ENCODE peak calls at places on chromosome 4, in seven cellular contexts. One of them, this sample, is unnamed.

GRCh38 chr4:7336732-7337131 is 98.0 kb downstream of the PSAPL1 start:
- DNase-seq in GM12892: no peak
- DNase-seq in GM12878: no peak
- DNase-seq in K562: no peak
- DNase-seq in H1: no peak
- DNase-seq in SK-N-SH: no peak
- DNase-seq in HepG2: no peak
- DNase-seq in this sample: no peak

GRCh38 chr4:48127882-48128394 is 6.1 kb downstream of the TXK start:
- DNase-seq in HepG2: peak
- DNase-seq in SK-N-SH: peak
- DNase-seq in H1: peak
- DNase-seq in GM12878: peak
- DNase-seq in K562: peak
- DNase-seq in GM12892: peak
- DNase-seq in this sample: peak

GRCh38 chr4:122583906-122584305 is 37.0 kb downstream of the IL21 start:
- DNase-seq in H1: no peak
- DNase-seq in GM12892: no peak
- DNase-seq in K562: no peak
- DNase-seq in GM12878: no peak
- DNase-seq in SK-N-SH: no peak
- DNase-seq in HepG2: no peak
- DNase-seq in this sample: no peak

GRCh38 chr4:60683357-60683756 is 516.8 kb upstream of the ADGRL3 start:
- DNase-seq in HepG2: no peak
- DNase-seq in SK-N-SH: no peak
- DNase-seq in GM12892: no peak
- DNase-seq in K562: no peak
- DNase-seq in H1: no peak
- DNase-seq in GM12878: no peak
- DNase-seq in this sample: no peak

GRCh38 chr4:11698846-11699590 is 270.3 kb upstream of the HS3ST1 start:
- DNase-seq in K562: no peak
- DNase-seq in GM12878: no peak
- DNase-seq in HepG2: no peak
- DNase-seq in GM12892: no peak
- DNase-seq in SK-N-SH: no peak
- DNase-seq in H1: no peak
- DNase-seq in this sample: no peak

GRCh38 chr4:5366421-5366820 is 315.1 kb downstream of the STK32B start:
- DNase-seq in GM12892: no peak
- DNase-seq in GM12878: no peak
- DNase-seq in HepG2: no peak
- DNase-seq in K562: no peak
- DNase-seq in SK-N-SH: no peak
- DNase-seq in H1: no peak
- DNase-seq in this sample: no peak

GRCh38 chr4:38876636-38877035 is 9.0 kb downstream of the FAM114A1 start:
- DNase-seq in HepG2: no peak
- DNase-seq in K562: no peak
- DNase-seq in GM12892: no peak
- DNase-seq in GM12878: no peak
- DNase-seq in SK-N-SH: no peak
- DNase-seq in H1: no peak
- DNase-seq in this sample: no peak

GRCh38 chr4:109434007-109434792 is 585 bp downstream of the SEC24B start:
- DNase-seq in GM12892: no peak
- DNase-seq in GM12878: no peak
- DNase-seq in SK-N-SH: peak
- DNase-seq in K562: no peak
- DNase-seq in HepG2: peak
- DNase-seq in H1: no peak
- DNase-seq in this sample: no peak

GRCh38 chr4:39976945-39977488 is 694 bp downstream of the PDS5A start:
- DNase-seq in H1: no peak
- DNase-seq in GM12878: no peak
- DNase-seq in HepG2: no peak
- DNase-seq in GM12892: peak
- DNase-seq in SK-N-SH: no peak
- DNase-seq in K562: no peak
- DNase-seq in this sample: peak

GRCh38 chr4:56742080-56742871 is 61.2 kb upstream of the HOPX start:
- DNase-seq in H1: no peak
- DNase-seq in SK-N-SH: no peak
- DNase-seq in HepG2: no peak
- DNase-seq in GM12878: no peak
- DNase-seq in GM12892: no peak
- DNase-seq in K562: no peak
- DNase-seq in this sample: no peak

GRCh38 chr4:17773125-17773698 is 8.2 kb downstream of the FAM184B start:
- DNase-seq in SK-N-SH: no peak
- DNase-seq in GM12878: no peak
- DNase-seq in H1: no peak
- DNase-seq in HepG2: no peak
- DNase-seq in GM12892: no peak
- DNase-seq in K562: no peak
- DNase-seq in this sample: no peak

GRCh38 chr4:189033801-189034347 is 894.6 kb downstream of the TRIML1 start:
- DNase-seq in SK-N-SH: no peak
- DNase-seq in K562: no peak
- DNase-seq in H1: no peak
- DNase-seq in GM12892: no peak
- DNase-seq in GM12878: no peak
- DNase-seq in HepG2: no peak
- DNase-seq in this sample: no peak

GRCh38 chr4:41977709-41978108 is 3.8 kb upstream of the DCAF4L1 start:
- DNase-seq in K562: no peak
- DNase-seq in SK-N-SH: no peak
- DNase-seq in GM12892: no peak
- DNase-seq in HepG2: no peak
- DNase-seq in H1: no peak
- DNase-seq in GM12878: no peak
- DNase-seq in this sample: no peak

GRCh38 chr4:54036184-54036583 is 28.2 kb downstream of the CHIC2 start:
- DNase-seq in K562: no peak
- DNase-seq in GM12892: no peak
- DNase-seq in GM12878: no peak
- DNase-seq in SK-N-SH: no peak
- DNase-seq in H1: no peak
- DNase-seq in HepG2: no peak
- DNase-seq in this sample: no peak

GRCh38 chr4:41177016-41177415 is 37.3 kb downstream of the APBB2 start:
- DNase-seq in HepG2: peak
- DNase-seq in H1: no peak
- DNase-seq in GM12878: no peak
- DNase-seq in GM12892: no peak
- DNase-seq in K562: no peak
- DNase-seq in SK-N-SH: no peak
- DNase-seq in this sample: no peak

GRCh38 chr4:7727727-7728126 is 211.9 kb downstream of the AFAP1 start:
- DNase-seq in GM12892: no peak
- DNase-seq in GM12878: no peak
- DNase-seq in HepG2: no peak
- DNase-seq in H1: no peak
- DNase-seq in K562: no peak
- DNase-seq in SK-N-SH: no peak
- DNase-seq in this sample: no peak

GRCh38 chr4:151227731-151228130 is 49.2 kb upstream of the PRSS48 start:
- DNase-seq in SK-N-SH: no peak
- DNase-seq in K562: no peak
- DNase-seq in HepG2: no peak
- DNase-seq in GM12892: no peak
- DNase-seq in GM12878: no peak
- DNase-seq in H1: no peak
- DNase-seq in this sample: no peak
- TF ChIP-seq TAF1 in SK-N-SH: no peak
- TF ChIP-seq TAF1 in K562: no peak
- TF ChIP-seq TAF1 in HepG2: no peak
- TF ChIP-seq TAF1 in GM12892: no peak
- TF ChIP-seq TAF1 in GM12878: no peak
- TF ChIP-seq TAF1 in H1: no peak
- TF ChIP-seq TAF1 in this sample: no peak

GRCh38 chr4:166257891-166258290 is 384.9 kb downstream of the TLL1 start:
- DNase-seq in HepG2: no peak
- DNase-seq in SK-N-SH: no peak
- DNase-seq in GM12892: no peak
- DNase-seq in K562: no peak
- DNase-seq in GM12878: no peak
- DNase-seq in H1: no peak
- DNase-seq in this sample: no peak
- TF ChIP-seq TAF1 in HepG2: no peak
- TF ChIP-seq TAF1 in SK-N-SH: no peak
- TF ChIP-seq TAF1 in GM12892: no peak
- TF ChIP-seq TAF1 in K562: no peak
- TF ChIP-seq TAF1 in GM12878: no peak
- TF ChIP-seq TAF1 in H1: no peak
- TF ChIP-seq TAF1 in this sample: no peak

GRCh38 chr4:139973611-139974010 is 180.4 kb downstream of the MAML3 start:
- DNase-seq in HepG2: no peak
- DNase-seq in K562: no peak
- DNase-seq in GM12878: no peak
- DNase-seq in H1: no peak
- DNase-seq in SK-N-SH: no peak
- DNase-seq in GM12892: no peak
- DNase-seq in this sample: no peak
- TF ChIP-seq TAF1 in HepG2: no peak
- TF ChIP-seq TAF1 in K562: no peak
- TF ChIP-seq TAF1 in GM12878: no peak
- TF ChIP-seq TAF1 in H1: no peak
- TF ChIP-seq TAF1 in SK-N-SH: no peak
- TF ChIP-seq TAF1 in GM12892: no peak
- TF ChIP-seq TAF1 in this sample: no peak

GRCh38 chr4:152693875-152694274 is 14.1 kb upstream of the TMEM154 start:
- DNase-seq in K562: no peak
- DNase-seq in GM12878: no peak
- DNase-seq in HepG2: no peak
- DNase-seq in SK-N-SH: no peak
- DNase-seq in H1: no peak
- DNase-seq in GM12892: no peak
- DNase-seq in this sample: no peak
- TF ChIP-seq TAF1 in K562: no peak
- TF ChIP-seq TAF1 in GM12878: no peak
- TF ChIP-seq TAF1 in HepG2: no peak
- TF ChIP-seq TAF1 in SK-N-SH: no peak
- TF ChIP-seq TAF1 in H1: no peak
- TF ChIP-seq TAF1 in GM12892: no peak
- TF ChIP-seq TAF1 in this sample: no peak

DNA sequence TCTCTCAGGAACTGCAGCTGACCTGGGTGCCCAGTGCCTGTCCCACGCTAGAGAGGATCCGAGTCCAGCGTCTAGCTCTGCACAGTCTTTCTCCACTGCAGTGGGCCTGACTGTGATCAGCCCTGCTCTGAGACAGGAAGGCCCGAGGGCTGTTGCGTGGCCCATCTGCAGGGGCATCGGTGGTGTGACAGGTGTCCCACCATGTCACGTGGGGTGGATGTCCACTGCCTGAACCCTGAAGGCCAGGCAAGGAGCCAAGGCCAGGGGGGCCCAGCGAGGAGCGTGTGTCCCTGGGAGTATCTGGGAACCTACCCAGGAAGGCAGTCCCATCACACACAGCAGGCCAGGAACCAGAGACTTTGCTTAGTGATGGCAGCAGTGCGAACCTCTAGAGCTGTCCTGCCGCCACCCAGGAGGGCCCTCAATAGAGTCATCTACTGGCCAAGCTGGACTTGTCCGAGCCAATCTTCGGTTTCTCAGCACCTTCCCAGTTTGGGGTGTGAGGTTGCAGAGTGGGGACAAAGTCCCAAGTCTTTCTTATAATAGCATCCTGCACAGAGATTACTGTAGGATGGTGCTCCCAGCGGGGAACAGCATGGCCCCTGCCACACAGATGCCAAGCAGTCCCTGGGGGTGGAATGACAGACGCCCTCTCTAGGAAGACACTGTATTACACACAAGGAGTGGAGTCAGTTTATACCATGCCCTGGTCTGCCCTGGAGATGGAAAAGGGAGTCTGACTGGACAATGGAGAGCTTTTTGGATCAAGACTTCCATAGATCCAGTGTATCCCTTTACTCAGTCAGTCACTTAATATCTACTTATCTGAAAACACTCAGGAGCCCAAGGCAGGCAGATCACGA is 38.3 kb downstream of the DCTD start:
- DNase-seq in SK-N-SH: peak
- DNase-seq in HepG2: peak
- DNase-seq in GM12878: no peak
- DNase-seq in H1: no peak
- DNase-seq in K562: no peak
- DNase-seq in GM12892: no peak
- DNase-seq in this sample: no peak
- TF ChIP-seq TAF1 in SK-N-SH: no peak
- TF ChIP-seq TAF1 in HepG2: no peak
- TF ChIP-seq TAF1 in GM12878: no peak
- TF ChIP-seq TAF1 in H1: no peak
- TF ChIP-seq TAF1 in K562: no peak
- TF ChIP-seq TAF1 in GM12892: no peak
- TF ChIP-seq TAF1 in this sample: no peak

GRCh38 chr4:183961772-183962171 is 56.7 kb downstream of the STOX2 start:
- DNase-seq in GM12878: no peak
- DNase-seq in GM12892: no peak
- DNase-seq in HepG2: no peak
- DNase-seq in H1: no peak
- DNase-seq in SK-N-SH: no peak
- DNase-seq in K562: no peak
- DNase-seq in this sample: no peak

GRCh38 chr4:183962413-183962812 is 57.3 kb downstream of the STOX2 start:
- DNase-seq in H1: no peak
- DNase-seq in SK-N-SH: no peak
- DNase-seq in HepG2: no peak
- DNase-seq in GM12892: no peak
- DNase-seq in GM12878: no peak
- DNase-seq in K562: no peak
- DNase-seq in this sample: no peak

GRCh38 chr4:183960912-183961569 is 55.9 kb downstream of the STOX2 start:
- DNase-seq in H1: no peak
- DNase-seq in SK-N-SH: no peak
- DNase-seq in GM12878: no peak
- DNase-seq in HepG2: no peak
- DNase-seq in GM12892: no peak
- DNase-seq in K562: no peak
- DNase-seq in this sample: no peak

GRCh38 chr4:183959349-183959748 is 54.2 kb downstream of the STOX2 start:
- DNase-seq in H1: no peak
- DNase-seq in SK-N-SH: peak
- DNase-seq in GM12892: no peak
- DNase-seq in K562: no peak
- DNase-seq in HepG2: no peak
- DNase-seq in GM12878: no peak
- DNase-seq in this sample: no peak

GRCh38 chr4:183960021-183960420 is 54.9 kb downstream of the STOX2 start:
- DNase-seq in SK-N-SH: peak
- DNase-seq in HepG2: no peak
- DNase-seq in GM12892: no peak
- DNase-seq in GM12878: no peak
- DNase-seq in H1: no peak
- DNase-seq in K562: peak
- DNase-seq in this sample: no peak
- TF ChIP-seq TAF1 in SK-N-SH: no peak
- TF ChIP-seq TAF1 in HepG2: no peak
- TF ChIP-seq TAF1 in GM12892: no peak
- TF ChIP-seq TAF1 in GM12878: no peak
- TF ChIP-seq TAF1 in H1: no peak
- TF ChIP-seq TAF1 in K562: no peak
- TF ChIP-seq TAF1 in this sample: no peak